ENCODE peak calls at places on chromosomes 5 and 9, in six cellular contexts. One of them, this sample, is unnamed.

GRCh38 chr5:128163991-128164390 is 80.4 kb downstream of the SLC12A2 start:
- DNase-seq in neuronal stem cell: no peak
- DNase-seq in H1: no peak
- DNase-seq in H9: no peak
- DNase-seq in IMR-90: peak; percentile 60
- DNase-seq in mesenchymal stem cell: no peak
- DNase-seq in this sample: no peak

GRCh38 chr5:142830241-142831018 is 60.3 kb downstream of the ARHGAP26 start:
- DNase-seq in IMR-90: peak; percentile 87
- DNase-seq in neuronal stem cell: no peak
- DNase-seq in H9: no peak
- DNase-seq in mesenchymal stem cell: peak; percentile 22
- DNase-seq in H1: no peak
- DNase-seq in this sample: peak; percentile 78

GRCh38 chr5:37757980-37758582 is 81.8 kb downstream of the GDNF start:
- DNase-seq in IMR-90: no peak
- DNase-seq in H9: no peak
- DNase-seq in mesenchymal stem cell: no peak
- DNase-seq in H1: no peak
- DNase-seq in neuronal stem cell: no peak
- DNase-seq in this sample: no peak

GRCh38 chr9:83972286-83972685 is 7.7 kb downstream of the HNRNPK start:
- DNase-seq in IMR-90: no peak
- DNase-seq in mesenchymal stem cell: no peak
- DNase-seq in neuronal stem cell: no peak
- DNase-seq in H1: no peak
- DNase-seq in H9: no peak
- DNase-seq in this sample: no peak

GRCh38 chr5:40441733-40442132 is 238.0 kb upstream of the PTGER4 start:
- DNase-seq in H9: no peak
- DNase-seq in neuronal stem cell: no peak
- DNase-seq in IMR-90: no peak
- DNase-seq in mesenchymal stem cell: no peak
- DNase-seq in H1: no peak
- DNase-seq in this sample: no peak

GRCh38 chr5:78597858-78598415 is 50.6 kb downstream of the LHFPL2 start:
- DNase-seq in mesenchymal stem cell: no peak
- DNase-seq in neuronal stem cell: no peak
- DNase-seq in H9: no peak
- DNase-seq in H1: no peak
- DNase-seq in IMR-90: peak; percentile 90
- DNase-seq in this sample: no peak

GRCh38 chr5:35248843-35249780 is 18.8 kb upstream of the PRLR start:
- DNase-seq in neuronal stem cell: no peak
- DNase-seq in H1: no peak
- DNase-seq in mesenchymal stem cell: peak; percentile 39
- DNase-seq in H9: no peak
- DNase-seq in IMR-90: peak; percentile 8
- DNase-seq in this sample: no peak

GRCh38 chr5:54522080-54522479 is 4.5 kb downstream of the SNX18 start:
- DNase-seq in IMR-90: no peak
- DNase-seq in mesenchymal stem cell: peak; percentile 46
- DNase-seq in H9: no peak
- DNase-seq in H1: no peak
- DNase-seq in neuronal stem cell: no peak
- DNase-seq in this sample: no peak

GRCh38 chr5:128782446-128782845 is 182.8 kb upstream of the SLC27A6 start:
- DNase-seq in mesenchymal stem cell: peak; percentile 23
- DNase-seq in IMR-90: peak; percentile 85
- DNase-seq in H1: no peak
- DNase-seq in H9: no peak
- DNase-seq in neuronal stem cell: no peak
- DNase-seq in this sample: no peak

GRCh38 chr5:17069995-17070405 is 133.9 kb upstream of the MYO10 start:
- DNase-seq in H9: no peak
- DNase-seq in IMR-90: no peak
- DNase-seq in mesenchymal stem cell: no peak
- DNase-seq in neuronal stem cell: no peak
- DNase-seq in H1: no peak
- DNase-seq in this sample: no peak

GRCh38 chr5:17070646-17071045 is 134.6 kb upstream of the MYO10 start:
- DNase-seq in H1: no peak
- DNase-seq in neuronal stem cell: no peak
- DNase-seq in mesenchymal stem cell: no peak
- DNase-seq in H9: no peak
- DNase-seq in IMR-90: no peak
- DNase-seq in this sample: no peak

GRCh38 chr5:17067657-17068392 is 131.7 kb upstream of the MYO10 start:
- DNase-seq in IMR-90: no peak
- DNase-seq in H9: no peak
- DNase-seq in mesenchymal stem cell: no peak
- DNase-seq in H1: no peak
- DNase-seq in neuronal stem cell: no peak
- DNase-seq in this sample: no peak

GRCh38 chr5:17061973-17062470 is 125.9 kb upstream of the MYO10 start:
- DNase-seq in IMR-90: no peak
- DNase-seq in mesenchymal stem cell: no peak
- DNase-seq in H1: no peak
- DNase-seq in neuronal stem cell: no peak
- DNase-seq in H9: peak; percentile 39
- DNase-seq in this sample: peak; percentile 10

GRCh38 chr5:17065468-17065867 is 129.4 kb upstream of the MYO10 start:
- DNase-seq in mesenchymal stem cell: no peak
- DNase-seq in IMR-90: no peak
- DNase-seq in H1: no peak
- DNase-seq in H9: no peak
- DNase-seq in neuronal stem cell: no peak
- DNase-seq in this sample: no peak
- H3K14ac ChIP-seq in mesenchymal stem cell: no peak overlapping the region
- H3K14ac ChIP-seq in IMR-90: no peak overlapping the region
- H3K14ac ChIP-seq in H1: no peak overlapping the region
- H3K14ac ChIP-seq in H9: no peak overlapping the region
- H3K14ac ChIP-seq in neuronal stem cell: no peak overlapping the region
- H3K14ac ChIP-seq in this sample: no peak overlapping the region

GRCh38 chr9:5899292-5899691 is 8.6 kb downstream of the MLANA start:
- DNase-seq in IMR-90: no peak
- DNase-seq in neuronal stem cell: no peak
- DNase-seq in mesenchymal stem cell: peak; percentile 28
- DNase-seq in H9: no peak
- DNase-seq in H1: no peak
- DNase-seq in this sample: no peak
- H3K14ac ChIP-seq in IMR-90: no peak overlapping the region
- H3K14ac ChIP-seq in neuronal stem cell: no peak overlapping the region
- H3K14ac ChIP-seq in mesenchymal stem cell: no peak overlapping the region
- H3K14ac ChIP-seq in H9: no peak overlapping the region
- H3K14ac ChIP-seq in H1: no peak overlapping the region
- H3K14ac ChIP-seq in this sample: no peak overlapping the region

GRCh38 chr9:88915916-88916315 is 75.4 kb upstream of the S1PR3 start:
- DNase-seq in H1: no peak
- DNase-seq in IMR-90: no peak
- DNase-seq in H9: no peak
- DNase-seq in mesenchymal stem cell: no peak
- DNase-seq in neuronal stem cell: no peak
- DNase-seq in this sample: no peak
- H3K14ac ChIP-seq in H1: no peak overlapping the region
- H3K14ac ChIP-seq in IMR-90: no peak overlapping the region
- H3K14ac ChIP-seq in H9: no peak overlapping the region
- H3K14ac ChIP-seq in mesenchymal stem cell: no peak overlapping the region
- H3K14ac ChIP-seq in neuronal stem cell: no peak overlapping the region
- H3K14ac ChIP-seq in this sample: no peak overlapping the region

GRCh38 chr9:19160085-19160484 is 32.8 kb upstream of the PLIN2 start:
- DNase-seq in mesenchymal stem cell: no peak
- DNase-seq in IMR-90: no peak
- DNase-seq in neuronal stem cell: no peak
- DNase-seq in H9: no peak
- DNase-seq in H1: no peak
- DNase-seq in this sample: peak; percentile 17

GRCh38 chr9:19154135-19154612 is 26.9 kb upstream of the PLIN2 start:
- DNase-seq in H9: no peak
- DNase-seq in mesenchymal stem cell: peak; percentile 96
- DNase-seq in H1: no peak
- DNase-seq in IMR-90: peak; percentile 96
- DNase-seq in neuronal stem cell: no peak
- DNase-seq in this sample: peak; percentile 94

GRCh38 chr9:19155106-19155999 is 28.1 kb upstream of the PLIN2 start:
- DNase-seq in H1: no peak
- DNase-seq in neuronal stem cell: no peak
- DNase-seq in mesenchymal stem cell: no peak
- DNase-seq in IMR-90: no peak
- DNase-seq in H9: no peak
- DNase-seq in this sample: no peak

GRCh38 chr9:19156026-19156474 is 28.8 kb upstream of the PLIN2 start:
- DNase-seq in H9: no peak
- DNase-seq in H1: no peak
- DNase-seq in neuronal stem cell: no peak
- DNase-seq in mesenchymal stem cell: no peak
- DNase-seq in IMR-90: no peak
- DNase-seq in this sample: no peak

GRCh38 chr9:19156805-19157204 is 29.5 kb upstream of the PLIN2 start:
- DNase-seq in neuronal stem cell: no peak
- DNase-seq in mesenchymal stem cell: no peak
- DNase-seq in H9: no peak
- DNase-seq in IMR-90: no peak
- DNase-seq in H1: no peak
- DNase-seq in this sample: no peak
- H3K14ac ChIP-seq in neuronal stem cell: no peak overlapping the region
- H3K14ac ChIP-seq in mesenchymal stem cell: no peak overlapping the region
- H3K14ac ChIP-seq in H9: no peak overlapping the region
- H3K14ac ChIP-seq in IMR-90: no peak overlapping the region
- H3K14ac ChIP-seq in H1: no peak overlapping the region
- H3K14ac ChIP-seq in this sample: no peak overlapping the region